ENCODE peak calls at places on chromosomes 5 and 9, in ten cellular contexts. V is endothelial cell of umbilical vein; X is PC-9; Z is neuronal stem cell; N is thoracic aorta; I is tibial artery; O is left lung; A is CD8-positive, alpha-beta T cell; B is ascending aorta; G is HCT116. U is an unnamed sample.

GRCh38 chr9:21450733-21451394 is 10.6 kb downstream of the IFNA1 start:
- DNase-seq in V (no peak), X (no peak), Z (no peak), N (no peak), I (no peak), O (no peak), A (no peak), B (no peak), G (no peak), U (no peak)

GRCh38 chr9:118129541-118129940 is 425.3 kb downstream of the TLR4 start:
- DNase-seq in V (no peak), X (no peak), Z (no peak), N (no peak), I (no peak), O (no peak), A (no peak), B (no peak), G (no peak), U (no peak)

GRCh38 chr5:949815-950560 is 57.3 kb downstream of the TRIP13 start:
- DNase-seq in V (no peak), X (no peak), Z (no peak), N (no peak), I (no peak), O (no peak), A (no peak), B (no peak), G (no peak), U (no peak)

GRCh38 chr9:34503406-34503805 is 19.4 kb downstream of the ENHO start:
- DNase-seq in V (no peak), X (no peak), Z (no peak), N (no peak), I (no peak), O (peak; percentile 0), A (no peak), B (no peak), G (no peak), U (no peak)

GRCh38 chr5:179840321-179840720 is 18.3 kb downstream of the MRNIP start:
- DNase-seq in V (no peak), X (no peak), Z (no peak), N (no peak), I (no peak), O (peak; percentile 11), A (no peak), B (no peak), G (no peak), U (no peak)

GRCh38 chr5:64505769-64506566 is at the start of gene RGS7BP:
- DNase-seq in V (peak; percentile 66), X (no peak), Z (peak; percentile 64), N (no peak), I (peak; percentile 72), O (peak; percentile 39), A (no peak), B (no peak), G (no peak), U (peak; percentile 19)

GRCh38 chr5:72938206-72938605 is 17.6 kb upstream of the FCHO2 start:
- DNase-seq in V (peak; percentile 48), X (no peak), Z (no peak), N (no peak), I (no peak), O (no peak), A (no peak), B (no peak), G (no peak), U (no peak)

GRCh38 chr9:115900698-115901097 is 252.9 kb upstream of the PAPPA start:
- DNase-seq in V (no peak), X (no peak), Z (no peak), N (no peak), I (no peak), O (no peak), A (no peak), B (no peak), G (no peak), U (no peak)

GRCh38 chr5:142674438-142675210 is 11.3 kb downstream of the FGF1 start:
- DNase-seq in V (peak; percentile 59), X (no peak), Z (no peak), N (no peak), I (no peak), O (no peak), A (no peak), B (no peak), G (no peak), U (no peak)

GRCh38 chr9:90044710-90045151 is 439.9 kb downstream of the GADD45G start:
- DNase-seq in V (peak; percentile 7), X (no peak), Z (no peak), N (no peak), I (no peak), O (peak; percentile 50), A (no peak), B (no peak), G (peak; percentile 7), U (peak; percentile 65)

GRCh38 chr5:68894673-68895072 is 199.1 kb upstream of the SLC30A5 start:
- DNase-seq in V (no peak), X (peak; percentile 29), Z (no peak), N (no peak), I (no peak), O (no peak), A (no peak), B (no peak), G (no peak), U (no peak)

GRCh38 chr5:59276886-59277514 is 616.5 kb downstream of the PDE4D start:
- DNase-seq in V (peak; percentile 75), X (no peak), Z (no peak), N (no peak), I (no peak), O (no peak), A (no peak), B (no peak), G (no peak), U (no peak)

GRCh38 chr5:83877911-83878706 is 157.5 kb upstream of the HAPLN1 start:
- DNase-seq in V (no peak), X (no peak), Z (no peak), N (no peak), I (no peak), O (no peak), A (no peak), B (no peak), G (no peak), U (no peak)

GRCh38 chr5:41790038-41790776 is 80.0 kb downstream of the OXCT1 start:
- DNase-seq in V (peak; percentile 12), X (no peak), Z (no peak), N (no peak), I (no peak), O (no peak), A (no peak), B (no peak), G (no peak), U (no peak)

DNA sequence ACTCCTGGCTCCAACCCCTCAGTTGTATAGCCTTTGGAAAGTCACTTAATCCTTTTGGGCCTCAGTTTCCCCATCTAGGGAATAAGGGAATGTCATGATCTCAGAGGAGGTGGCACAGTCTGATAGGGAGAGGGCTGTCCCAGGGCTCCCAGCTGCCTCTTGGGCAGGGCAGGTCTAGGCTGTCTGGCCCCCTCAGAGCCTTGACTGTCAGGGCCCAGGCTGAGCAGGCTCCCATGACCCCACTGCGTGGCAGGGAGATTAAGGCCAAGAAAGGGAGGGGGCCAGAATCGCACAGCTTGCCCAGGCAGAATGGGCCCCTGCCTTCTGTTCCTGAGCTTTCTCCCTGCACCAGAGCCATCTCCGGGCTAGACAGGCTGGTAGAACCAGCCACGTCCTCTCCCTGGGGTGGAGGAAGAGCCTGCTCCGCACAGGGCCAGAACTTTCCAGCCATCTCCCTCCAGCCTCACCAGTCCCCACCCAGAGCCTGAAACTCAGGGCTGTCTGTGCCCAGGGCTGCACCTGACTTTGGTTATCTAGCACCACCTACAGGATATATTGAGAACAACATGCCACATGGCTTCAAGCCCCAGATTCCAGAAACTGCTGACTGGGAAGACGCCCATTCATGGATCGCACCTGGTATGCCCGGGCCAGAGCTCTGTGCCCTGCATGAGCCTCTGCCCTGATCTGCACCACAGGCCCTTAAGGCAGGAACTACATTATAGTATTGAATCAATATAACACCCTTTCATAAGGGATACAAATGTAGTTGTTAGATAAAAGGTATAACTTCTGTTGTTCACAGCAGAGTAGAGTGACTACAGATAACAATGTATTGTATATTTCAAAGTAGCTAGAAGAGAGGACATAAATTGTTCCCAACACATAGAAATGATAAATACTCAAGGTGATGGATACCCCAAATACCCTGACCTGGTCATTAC is 32.0 kb downstream of the NAIF1 start:
- DNase-seq in V (peak; percentile 84), X (peak; percentile 85), Z (peak; percentile 76), N (no peak), I (peak; percentile 78), O (peak; percentile 69), A (peak; percentile 82), B (no peak), G (peak; percentile 85), U (peak; percentile 91)
- H3K4me1 ChIP-seq in V (no peaks in the 10 kb centered on the region), X (peaks cover 18% of the 10 kb centered on the region), Z (no peaks in the 10 kb centered on the region), N (no peaks in the 10 kb centered on the region), I (no peaks in the 10 kb centered on the region), O (peaks cover 2% of the 10 kb centered on the region), A (peaks cover 44% of the 10 kb centered on the region), B (no peaks in the 10 kb centered on the region), G (no peaks in the 10 kb centered on the region), U (peaks cover 5% of the 10 kb centered on the region)

DNA sequence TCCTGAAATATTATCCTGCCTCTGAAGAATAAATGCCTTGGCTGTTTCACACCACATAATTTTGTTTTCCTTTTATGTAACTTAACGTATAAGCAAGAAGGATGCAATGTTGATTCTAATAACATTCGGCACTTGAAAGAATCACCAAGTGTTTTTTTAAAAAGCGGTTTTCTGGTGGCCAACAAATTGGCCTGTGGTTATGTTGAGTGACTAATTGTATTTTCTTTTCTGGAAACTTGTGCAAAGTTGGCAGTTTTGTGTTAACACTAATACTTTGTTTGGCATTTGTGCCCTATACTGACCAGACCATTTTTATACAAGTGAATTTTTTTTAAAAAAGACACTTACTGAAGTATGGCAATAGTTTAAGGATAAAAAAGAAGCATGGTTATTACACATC is 452.7 kb downstream of the BNC2 start:
- DNase-seq in V (peak; percentile 46), X (no peak), Z (no peak), N (no peak), I (no peak), O (no peak), A (no peak), B (no peak), G (no peak), U (no peak)
- H3K27ac ChIP-seq in V (no peak overlapping the region), X (peak overlapping the region; percentile 32), Z (no peak overlapping the region), N (no peak overlapping the region), I (no peak overlapping the region), O (no peak overlapping the region), A (no peak overlapping the region), B (peak overlapping the region; percentile 20), G (no peak overlapping the region), U (peak overlapping the region; percentile 74)

DNA sequence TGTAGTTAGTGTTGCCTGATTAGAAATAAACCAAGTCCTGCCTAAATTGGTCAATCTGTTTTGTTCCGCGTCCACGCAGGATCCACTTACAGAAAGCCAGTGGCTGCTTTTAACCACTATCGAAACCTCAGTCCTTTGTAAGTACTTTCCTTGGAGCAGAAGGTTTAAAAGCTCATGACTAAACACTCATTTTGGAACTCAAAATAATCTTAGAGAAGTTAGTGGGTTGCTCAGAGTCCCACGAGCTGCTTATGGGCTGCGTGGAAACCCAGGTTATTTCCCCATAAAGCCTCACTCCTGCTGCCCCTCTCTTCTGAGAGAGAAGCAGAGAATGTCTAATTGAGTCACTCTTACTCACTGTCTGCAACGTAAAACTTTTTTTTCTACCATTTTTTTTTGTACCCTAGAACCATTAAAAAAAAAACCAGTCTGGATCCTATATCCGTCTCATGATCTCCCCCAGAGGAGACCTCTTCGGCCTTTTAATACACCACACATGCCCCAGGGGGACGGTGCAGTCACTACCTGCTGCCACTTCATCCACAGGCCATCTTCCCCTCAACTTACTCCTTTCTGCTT is 7.5 kb downstream of the BASP1 start:
- DNase-seq in V (no peak), X (no peak), Z (no peak), N (no peak), I (no peak), O (no peak), A (no peak), B (no peak), G (no peak), U (no peak)
- H3K4me1 ChIP-seq in V (peaks cover 24% of the 10 kb centered on the region), X (no peaks in the 10 kb centered on the region), Z (peaks cover 2% of the 10 kb centered on the region), N (peaks cover 42% of the 10 kb centered on the region), I (peaks cover 35% of the 10 kb centered on the region), O (no peaks in the 10 kb centered on the region), A (no peaks in the 10 kb centered on the region), B (peaks cover 13% of the 10 kb centered on the region), G (no peaks in the 10 kb centered on the region), U (peaks cover 97% of the 10 kb centered on the region)

GRCh38 chr9:129383005-129383414 is 204.9 kb upstream of the IER5L start:
- DNase-seq in V (no peak), X (peak; percentile 83), Z (no peak), N (no peak), I (peak; percentile 91), O (peak; percentile 75), A (peak; percentile 57), B (no peak), G (peak; percentile 39), U (no peak)
- H3K27ac ChIP-seq in V (no peak overlapping the region), X (peak overlapping the region; percentile 96), Z (no peak overlapping the region), N (peak overlapping the region; percentile 90), I (peak overlapping the region; percentile 96), O (peak overlapping the region; percentile 98), A (peak overlapping the region; percentile 77), B (peak overlapping the region; percentile 95), G (peak overlapping the region; percentile 83), U (peak overlapping the region; percentile 55)

U was measured in A549.